ENCODE peak calls at places on chromosomes 11 and 22, in eight cellular contexts. U is colonic mucosa; L is stimulated activated CD4-positive, alpha-beta T cell treated with anti-CD3 and anti-CD28 coated beads, TNF-alpha, amount 100 ng/mL, for 4 hours; Y is T47D; R is activated effector memory CD4-positive, alpha-beta T cell treated with anti-CD3 and anti-CD28 coated beads, Interleukin-2, amount 50 U/mL, for 16 hours; F is activated T-cell treated with anti-CD3 and anti-CD28 coated beads for 1 hour; N is NCI-H446 treated with DMSO at 0.1 percent for 48 hours; S is tibial artery. O is an unnamed sample.

GRCh38 chr11:3623126-3623525 is 18.7 kb downstream of the ART5 start:
- DNase-seq in U (no peak), L (no peak), Y (no peak), R (no peak), F (no peak), N (no peak), S (no peak), O (no peak)

GRCh38 chr11:119573858-119574257 is 150.9 kb upstream of the THY1 start:
- DNase-seq in U (no peak), L (no peak), Y (no peak), R (no peak), F (no peak), N (no peak), S (no peak), O (no peak)

GRCh38 chr22:21755855-21756284 is 20.3 kb upstream of the YPEL1 start:
- DNase-seq in U (no peak), L (no peak), Y (no peak), R (no peak), F (no peak), N (no peak), S (no peak), O (no peak)

GRCh38 chr11:34281256-34281655 is 76.6 kb downstream of the ABTB2 start:
- DNase-seq in U (no peak), L (no peak), Y (no peak), R (no peak), F (no peak), N (no peak), S (no peak), O (no peak)

GRCh38 chr11:71302534-71302909 is 50.1 kb upstream of the SHANK2 start:
- DNase-seq in U (no peak), L (no peak), Y (no peak), R (no peak), F (no peak), N (no peak), S (peak), O (no peak)

GRCh38 chr11:79439430-79439892 is 1.4 kb downstream of the TENM4 start:
- DNase-seq in U (peak), L (no peak), Y (no peak), R (no peak), F (no peak), N (no peak), S (peak), O (no peak)

GRCh38 chr11:23727821-23728220 is 769.0 kb upstream of the LUZP2 start:
- DNase-seq in U (no peak), L (no peak), Y (no peak), R (no peak), F (no peak), N (no peak), S (no peak), O (no peak)

GRCh38 chr11:19698493-19699292 is 13.9 kb upstream of the NAV2 start:
- DNase-seq in U (no peak), L (no peak), Y (no peak), R (no peak), F (no peak), N (no peak), S (peak), O (no peak)

GRCh38 chr11:10285148-10285802 is 8.7 kb downstream of the SBF2 start:
- DNase-seq in U (no peak), L (no peak), Y (peak), R (no peak), F (no peak), N (no peak), S (no peak), O (no peak)

GRCh38 chr11:20004856-20005255 is 155.4 kb downstream of the DBX1 start:
- DNase-seq in U (no peak), L (no peak), Y (no peak), R (no peak), F (no peak), N (no peak), S (no peak), O (no peak)

GRCh38 chr22:43550024-43550620 is 138.3 kb downstream of the MPPED1 start:
- DNase-seq in U (no peak), L (no peak), Y (no peak), R (peak), F (no peak), N (no peak), S (peak), O (no peak)

GRCh38 chr11:78289547-78290292 is 101.0 kb downstream of the USP35 start:
- DNase-seq in U (no peak), L (no peak), Y (no peak), R (no peak), F (no peak), N (no peak), S (no peak), O (no peak)

GRCh38 chr11:57779275-57779674 is 17.7 kb downstream of the CTNND1 start:
- DNase-seq in U (no peak), L (no peak), Y (peak), R (no peak), F (no peak), N (no peak), S (no peak), O (no peak)

GRCh38 chr11:69284081-69284511 is 9.9 kb upstream of the MYEOV start:
- DNase-seq in U (no peak), L (no peak), Y (peak), R (no peak), F (no peak), N (no peak), S (no peak), O (no peak)

GRCh38 chr11:69269388-69269787 is 24.6 kb upstream of the MYEOV start:
- DNase-seq in U (no peak), L (no peak), Y (no peak), R (no peak), F (no peak), N (no peak), S (no peak), O (no peak)

GRCh38 chr11:68297494-68297811 is 14.9 kb upstream of the LRP5 start:
- DNase-seq in U (no peak), L (no peak), Y (no peak), R (no peak), F (no peak), N (no peak), S (no peak), O (no peak)

GRCh38 chr22:36860821-36861659 is at the start of gene NCF4:
- DNase-seq in U (peak), L (no peak), Y (no peak), R (peak), F (no peak), N (no peak), S (peak), O (peak)

GRCh38 chr11:43736502-43737193 is 56.1 kb downstream of the HSD17B12 start:
- DNase-seq in U (no peak), L (no peak), Y (no peak), R (no peak), F (no peak), N (no peak), S (no peak), O (no peak)

GRCh38 chr11:65565624-65566453 is 4.4 kb upstream of the ZNRD2 start:
- DNase-seq in U (no peak), L (no peak), Y (no peak), R (peak), F (no peak), N (no peak), S (no peak), O (no peak)

GRCh38 chr11:62125316-62125715 is 1.5 kb downstream of the INCENP start:
- DNase-seq in U (no peak), L (no peak), Y (no peak), R (peak), F (no peak), N (no peak), S (no peak), O (no peak)

GRCh38 chr11:110077866-110078325 is 15.3 kb upstream of the ZC3H12C start:
- DNase-seq in U (no peak), L (no peak), Y (no peak), R (no peak), F (no peak), N (no peak), S (no peak), O (no peak)

GRCh38 chr11:61949169-61950034 is 749 bp upstream of the BEST1 start:
- DNase-seq in U (peak), L (no peak), Y (peak), R (no peak), F (no peak), N (peak), S (peak), O (peak)

GRCh38 chr22:37985751-37986281 is 1.5 kb upstream of the SOX10 start:
- DNase-seq in U (no peak), L (no peak), Y (no peak), R (no peak), F (no peak), N (no peak), S (no peak), O (no peak)

GRCh38 chr22:21646608-21647590 is 4.8 kb downstream of the SDF2L1 start:
- DNase-seq in U (peak), L (peak), Y (peak), R (peak), F (peak), N (peak), S (peak), O (no peak)

O was measured in CD14-positive monocyte.